ENCODE peak calls at places on chromosome X, in four cellular contexts. N is nephron progenitor cell, Y is H1, M is amygdala. C is an unnamed sample.

GRCh38 chrX:39905946-39906345 is 191.8 kb downstream of the BCOR start:
- DNase-seq in N (no peak), M (no peak), Y (no peak), C (no peak)

GRCh38 chrX:6852121-6852520 is 295.4 kb upstream of the STS start:
- DNase-seq in N (no peak), Y (no peak), M (no peak), C (no peak)

GRCh38 chrX:76109654-76110053 is 63.2 kb upstream of the PBDC1 start:
- DNase-seq in M (no peak), N (no peak), Y (no peak), C (no peak)

GRCh38 chrX:53685711-53686110 is 808 bp downstream of the HUWE1 start:
- DNase-seq in Y (no peak), N (no peak), M (no peak), C (no peak)

GRCh38 chrX:39196192-39197102 is 395.2 kb downstream of the MID1IP1 start:
- DNase-seq in M (no peak), N (no peak), Y (no peak), C (no peak)

GRCh38 chrX:9339603-9340569 is 125.0 kb upstream of the TBL1X start:
- DNase-seq in Y (no peak), M (no peak), N (no peak), C (no peak)

GRCh38 chrX:137743414-137743813 is 177.5 kb downstream of the ZIC3 start:
- DNase-seq in M (no peak), N (no peak), Y (no peak), C (no peak)

GRCh38 chrX:140501940-140502468 is 2.9 kb downstream of the SOX3 start:
- DNase-seq in N (no peak), M (no peak), Y (no peak), C (no peak)

GRCh38 chrX:24026403-24026801 is 584 bp downstream of the KLHL15 start:
- DNase-seq in N (no peak), M (no peak), Y (no peak), C (no peak)

GRCh38 chrX:68832101-68832416 is 3.2 kb downstream of the EFNB1 start:
- DNase-seq in M (no peak), Y (no peak), N (no peak), C (no peak)

C was measured in iPS DF 6.9.